ENCODE peak calls at places on chromosomes 13 and 19, in four cellular contexts. One of them, this sample, is unnamed.

GRCh38 chr19:45090598-45090997 is 2.4 kb upstream of the PPP1R37 start:
- DNase-seq in RPMI7951: no peak
- DNase-seq in stimulated activated CD8-positive, alpha-beta memory T cell treated with anti-CD3 and anti-CD28 coated beads, Interleukin-15, amount 100 ng/mL, for 24 hours: no peak
- DNase-seq in T-helper 2 cell: no peak
- DNase-seq in this sample: no peak

GRCh38 chr13:22461854-22462565 is 718.8 kb upstream of the SGCG start:
- DNase-seq in RPMI7951: no peak
- DNase-seq in stimulated activated CD8-positive, alpha-beta memory T cell treated with anti-CD3 and anti-CD28 coated beads, Interleukin-15, amount 100 ng/mL, for 24 hours: no peak
- DNase-seq in T-helper 2 cell: no peak
- DNase-seq in this sample: no peak

GRCh38 chr19:14168259-14168972 is 32.0 kb upstream of the ASF1B start:
- DNase-seq in RPMI7951: no peak
- DNase-seq in stimulated activated CD8-positive, alpha-beta memory T cell treated with anti-CD3 and anti-CD28 coated beads, Interleukin-15, amount 100 ng/mL, for 24 hours: no peak
- DNase-seq in T-helper 2 cell: no peak
- DNase-seq in this sample: no peak

GRCh38 chr19:46606019-46606418 is 4.9 kb downstream of the CALM3 start:
- DNase-seq in RPMI7951: no peak
- DNase-seq in stimulated activated CD8-positive, alpha-beta memory T cell treated with anti-CD3 and anti-CD28 coated beads, Interleukin-15, amount 100 ng/mL, for 24 hours: no peak
- DNase-seq in T-helper 2 cell: no peak
- DNase-seq in this sample: no peak

GRCh38 chr13:110965038-110965754 is 50.3 kb upstream of the ANKRD10 start:
- DNase-seq in RPMI7951: peak; percentile 90
- DNase-seq in stimulated activated CD8-positive, alpha-beta memory T cell treated with anti-CD3 and anti-CD28 coated beads, Interleukin-15, amount 100 ng/mL, for 24 hours: no peak
- DNase-seq in T-helper 2 cell: no peak
- DNase-seq in this sample: no peak

GRCh38 chr19:1232652-1233360 is 5.0 kb downstream of the CBARP start:
- DNase-seq in RPMI7951: no peak
- DNase-seq in stimulated activated CD8-positive, alpha-beta memory T cell treated with anti-CD3 and anti-CD28 coated beads, Interleukin-15, amount 100 ng/mL, for 24 hours: no peak
- DNase-seq in T-helper 2 cell: no peak
- DNase-seq in this sample: no peak

GRCh38 chr13:36046672-36047071 is 84.5 kb downstream of the DCLK1 start:
- DNase-seq in RPMI7951: no peak
- DNase-seq in stimulated activated CD8-positive, alpha-beta memory T cell treated with anti-CD3 and anti-CD28 coated beads, Interleukin-15, amount 100 ng/mL, for 24 hours: no peak
- DNase-seq in T-helper 2 cell: no peak
- DNase-seq in this sample: no peak

GRCh38 chr13:41601718-41602445 is 144.5 kb downstream of the RGCC start:
- DNase-seq in RPMI7951: peak; percentile 81
- DNase-seq in stimulated activated CD8-positive, alpha-beta memory T cell treated with anti-CD3 and anti-CD28 coated beads, Interleukin-15, amount 100 ng/mL, for 24 hours: no peak
- DNase-seq in T-helper 2 cell: no peak
- DNase-seq in this sample: no peak

GRCh38 chr19:41323430-41324125 is 13.6 kb downstream of the CCDC97 start:
- DNase-seq in RPMI7951: peak; percentile 99
- DNase-seq in stimulated activated CD8-positive, alpha-beta memory T cell treated with anti-CD3 and anti-CD28 coated beads, Interleukin-15, amount 100 ng/mL, for 24 hours: no peak
- DNase-seq in T-helper 2 cell: no peak
- DNase-seq in this sample: no peak